ENCODE peak calls at places on chromosomes 12 and 14, in four cellular contexts. One of them, this sample, is unnamed.

GRCh38 chr14:35331605-35332516 is 39.7 kb downstream of the PSMA6 start:
- DNase-seq in neural crest cell: no peak
- DNase-seq in neural progenitor cell: no peak
- DNase-seq in activated T-cell treated with anti-CD3 and anti-CD28 coated beads, Interleukin-2, amount 50 U/mL, for 1 hour: no peak
- DNase-seq in this sample: no peak

GRCh38 chr12:132904718-132905328 is 17.4 kb upstream of the CHFR start:
- DNase-seq in neural crest cell: peak; percentile 57
- DNase-seq in neural progenitor cell: peak; percentile 90
- DNase-seq in activated T-cell treated with anti-CD3 and anti-CD28 coated beads, Interleukin-2, amount 50 U/mL, for 1 hour: peak; percentile 94
- DNase-seq in this sample: no peak

GRCh38 chr12:73067616-73068015 is 795.4 kb downstream of the TRHDE start:
- DNase-seq in neural crest cell: no peak
- DNase-seq in neural progenitor cell: no peak
- DNase-seq in activated T-cell treated with anti-CD3 and anti-CD28 coated beads, Interleukin-2, amount 50 U/mL, for 1 hour: no peak
- DNase-seq in this sample: no peak

GRCh38 chr14:55328317-55328716 is 57.1 kb downstream of the FBXO34 start:
- DNase-seq in neural crest cell: no peak
- DNase-seq in neural progenitor cell: no peak
- DNase-seq in activated T-cell treated with anti-CD3 and anti-CD28 coated beads, Interleukin-2, amount 50 U/mL, for 1 hour: no peak
- DNase-seq in this sample: no peak

GRCh38 chr14:73785834-73786631 is 65.6 kb upstream of the PTGR2 start:
- DNase-seq in neural crest cell: peak; percentile 51
- DNase-seq in neural progenitor cell: peak; percentile 69
- DNase-seq in activated T-cell treated with anti-CD3 and anti-CD28 coated beads, Interleukin-2, amount 50 U/mL, for 1 hour: peak; percentile 63
- DNase-seq in this sample: peak; percentile 55

GRCh38 chr12:1203735-1204019 is 212.7 kb downstream of the ERC1 start:
- DNase-seq in neural crest cell: no peak
- DNase-seq in neural progenitor cell: no peak
- DNase-seq in activated T-cell treated with anti-CD3 and anti-CD28 coated beads, Interleukin-2, amount 50 U/mL, for 1 hour: no peak
- DNase-seq in this sample: no peak

GRCh38 chr14:54251356-54251755 is 145.5 kb upstream of the CDKN3 start:
- DNase-seq in neural crest cell: no peak
- DNase-seq in neural progenitor cell: no peak
- DNase-seq in activated T-cell treated with anti-CD3 and anti-CD28 coated beads, Interleukin-2, amount 50 U/mL, for 1 hour: no peak
- DNase-seq in this sample: no peak

GRCh38 chr12:63276537-63277365 is 125.8 kb upstream of the AVPR1A start:
- DNase-seq in neural crest cell: peak; percentile 39
- DNase-seq in neural progenitor cell: peak; percentile 78
- DNase-seq in activated T-cell treated with anti-CD3 and anti-CD28 coated beads, Interleukin-2, amount 50 U/mL, for 1 hour: no peak
- DNase-seq in this sample: no peak

GRCh38 chr12:96824074-96824837 is 82.8 kb upstream of the NEDD1 start:
- DNase-seq in neural crest cell: no peak
- DNase-seq in neural progenitor cell: no peak
- DNase-seq in activated T-cell treated with anti-CD3 and anti-CD28 coated beads, Interleukin-2, amount 50 U/mL, for 1 hour: no peak
- DNase-seq in this sample: no peak

GRCh38 chr12:53380104-53380796 is at the start of gene SP1:
- DNase-seq in neural crest cell: peak; percentile 63
- DNase-seq in neural progenitor cell: peak; percentile 93
- DNase-seq in activated T-cell treated with anti-CD3 and anti-CD28 coated beads, Interleukin-2, amount 50 U/mL, for 1 hour: peak; percentile 99
- DNase-seq in this sample: peak; percentile 78

GRCh38 chr12:10584415-10584814 is 29.0 kb downstream of the MAGOHB start:
- DNase-seq in neural crest cell: no peak
- DNase-seq in neural progenitor cell: no peak
- DNase-seq in activated T-cell treated with anti-CD3 and anti-CD28 coated beads, Interleukin-2, amount 50 U/mL, for 1 hour: no peak
- DNase-seq in this sample: no peak

GRCh38 chr14:99262977-99263448 is 9.0 kb downstream of the BCL11B start:
- DNase-seq in neural crest cell: no peak
- DNase-seq in neural progenitor cell: no peak
- DNase-seq in activated T-cell treated with anti-CD3 and anti-CD28 coated beads, Interleukin-2, amount 50 U/mL, for 1 hour: peak; percentile 45
- DNase-seq in this sample: no peak

GRCh38 chr14:92460916-92461579 is 52.5 kb upstream of the RIN3 start:
- DNase-seq in neural crest cell: no peak
- DNase-seq in neural progenitor cell: no peak
- DNase-seq in activated T-cell treated with anti-CD3 and anti-CD28 coated beads, Interleukin-2, amount 50 U/mL, for 1 hour: no peak
- DNase-seq in this sample: peak; percentile 77

GRCh38 chr14:53943751-53944083 is 12.9 kb downstream of the BMP4 start:
- DNase-seq in neural crest cell: no peak
- DNase-seq in neural progenitor cell: no peak
- DNase-seq in activated T-cell treated with anti-CD3 and anti-CD28 coated beads, Interleukin-2, amount 50 U/mL, for 1 hour: no peak
- DNase-seq in this sample: no peak

GRCh38 chr12:65826513-65827171 is 2.4 kb downstream of the HMGA2 start:
- DNase-seq in neural crest cell: no peak
- DNase-seq in neural progenitor cell: peak; percentile 28
- DNase-seq in activated T-cell treated with anti-CD3 and anti-CD28 coated beads, Interleukin-2, amount 50 U/mL, for 1 hour: no peak
- DNase-seq in this sample: no peak

GRCh38 chr12:1810201-1810930 is 10.0 kb upstream of the LRTM2 start:
- DNase-seq in neural crest cell: no peak
- DNase-seq in neural progenitor cell: no peak
- DNase-seq in activated T-cell treated with anti-CD3 and anti-CD28 coated beads, Interleukin-2, amount 50 U/mL, for 1 hour: no peak
- DNase-seq in this sample: no peak

GRCh38 chr12:112980491-112981158 is 2.3 kb downstream of the OAS2 start:
- DNase-seq in neural crest cell: no peak
- DNase-seq in neural progenitor cell: no peak
- DNase-seq in activated T-cell treated with anti-CD3 and anti-CD28 coated beads, Interleukin-2, amount 50 U/mL, for 1 hour: no peak
- DNase-seq in this sample: no peak

GRCh38 chr14:89252887-89253532 is 164.0 kb downstream of the FOXN3 start:
- DNase-seq in neural crest cell: no peak
- DNase-seq in neural progenitor cell: peak; percentile 17
- DNase-seq in activated T-cell treated with anti-CD3 and anti-CD28 coated beads, Interleukin-2, amount 50 U/mL, for 1 hour: no peak
- DNase-seq in this sample: no peak

GRCh38 chr12:10501031-10501430 is 4.7 kb upstream of the EIF2S3B start:
- DNase-seq in neural crest cell: no peak
- DNase-seq in neural progenitor cell: no peak
- DNase-seq in activated T-cell treated with anti-CD3 and anti-CD28 coated beads, Interleukin-2, amount 50 U/mL, for 1 hour: no peak
- DNase-seq in this sample: no peak

GRCh38 chr12:65140738-65141137 is 19.6 kb upstream of the WIF1 start:
- DNase-seq in neural crest cell: no peak
- DNase-seq in neural progenitor cell: no peak
- DNase-seq in activated T-cell treated with anti-CD3 and anti-CD28 coated beads, Interleukin-2, amount 50 U/mL, for 1 hour: no peak
- DNase-seq in this sample: no peak

GRCh38 chr14:48584031-48584430 is 908.6 kb upstream of the MDGA2 start:
- DNase-seq in neural crest cell: no peak
- DNase-seq in neural progenitor cell: no peak
- DNase-seq in activated T-cell treated with anti-CD3 and anti-CD28 coated beads, Interleukin-2, amount 50 U/mL, for 1 hour: no peak
- DNase-seq in this sample: no peak

GRCh38 chr12:109567296-109567695 is 6.0 kb downstream of the MMAB start:
- DNase-seq in neural crest cell: no peak
- DNase-seq in neural progenitor cell: no peak
- DNase-seq in activated T-cell treated with anti-CD3 and anti-CD28 coated beads, Interleukin-2, amount 50 U/mL, for 1 hour: no peak
- DNase-seq in this sample: no peak

GRCh38 chr12:93137656-93138612 is 208.8 kb upstream of the EEA1 start:
- DNase-seq in neural crest cell: no peak
- DNase-seq in neural progenitor cell: no peak
- DNase-seq in activated T-cell treated with anti-CD3 and anti-CD28 coated beads, Interleukin-2, amount 50 U/mL, for 1 hour: no peak
- DNase-seq in this sample: no peak

GRCh38 chr12:14910090-14910915 is 24.6 kb upstream of the MGP start:
- DNase-seq in neural crest cell: no peak
- DNase-seq in neural progenitor cell: no peak
- DNase-seq in activated T-cell treated with anti-CD3 and anti-CD28 coated beads, Interleukin-2, amount 50 U/mL, for 1 hour: no peak
- DNase-seq in this sample: peak; percentile 48

GRCh38 chr14:100108042-100108825 is 43.0 kb downstream of the EVL start:
- DNase-seq in neural crest cell: peak; percentile 90
- DNase-seq in neural progenitor cell: peak; percentile 89
- DNase-seq in activated T-cell treated with anti-CD3 and anti-CD28 coated beads, Interleukin-2, amount 50 U/mL, for 1 hour: peak; percentile 92
- DNase-seq in this sample: no peak

GRCh38 chr12:104643093-104643646 is 186.4 kb downstream of the CHST11 start:
- DNase-seq in neural crest cell: no peak
- DNase-seq in neural progenitor cell: no peak
- DNase-seq in activated T-cell treated with anti-CD3 and anti-CD28 coated beads, Interleukin-2, amount 50 U/mL, for 1 hour: no peak
- DNase-seq in this sample: no peak

GRCh38 chr14:22850944-22851790 is 14.8 kb downstream of the MMP14 start:
- DNase-seq in neural crest cell: no peak
- DNase-seq in neural progenitor cell: no peak
- DNase-seq in activated T-cell treated with anti-CD3 and anti-CD28 coated beads, Interleukin-2, amount 50 U/mL, for 1 hour: no peak
- DNase-seq in this sample: peak; percentile 78

GRCh38 chr12:16763901-16764300 is 157.9 kb upstream of the LMO3 start:
- DNase-seq in neural crest cell: no peak
- DNase-seq in neural progenitor cell: no peak
- DNase-seq in activated T-cell treated with anti-CD3 and anti-CD28 coated beads, Interleukin-2, amount 50 U/mL, for 1 hour: no peak
- DNase-seq in this sample: no peak

GRCh38 chr14:57833304-57833703 is 32.6 kb downstream of the SLC35F4 start:
- DNase-seq in neural crest cell: no peak
- DNase-seq in neural progenitor cell: no peak
- DNase-seq in activated T-cell treated with anti-CD3 and anti-CD28 coated beads, Interleukin-2, amount 50 U/mL, for 1 hour: no peak
- DNase-seq in this sample: peak; percentile 19

GRCh38 chr12:64080319-64081008 is 141.6 kb downstream of the KICS2 start:
- DNase-seq in neural crest cell: no peak
- DNase-seq in neural progenitor cell: no peak
- DNase-seq in activated T-cell treated with anti-CD3 and anti-CD28 coated beads, Interleukin-2, amount 50 U/mL, for 1 hour: no peak
- DNase-seq in this sample: no peak

This sample was measured in pulmonary artery endothelial cell.